ENCODE peak calls at places on chromosomes 7 and 10, in five cellular contexts. N is HepG2, G is NT2/D1, H is GM12878, Q is H1. U is an unnamed sample.

GRCh38 chr10:67262675-67263074 is 336.8 kb downstream of the LRRTM3 start:
- DNase-seq in H (no peak), Q (no peak), G (no peak), N (no peak), U (no peak)

GRCh38 chr7:101319401-101319800 is 2.2 kb downstream of the IFT22 start:
- DNase-seq in N (no peak), H (no peak), Q (no peak), G (no peak), U (no peak)

GRCh38 chr7:151381333-151382078 is 28.3 kb downstream of the WDR86 start:
- DNase-seq in Q (no peak), H (no peak), G (no peak), N (no peak), U (no peak)

GRCh38 chr7:128869944-128870285 is 7.3 kb downstream of the ATP6V1F start:
- DNase-seq in G (no peak), Q (no peak), H (no peak), N (no peak), U (no peak)

GRCh38 chr7:130669051-130669700 is 628 bp upstream of the COPG2 start:
- DNase-seq in G (no peak), N (no peak), Q (no peak), H (no peak), U (no peak)

GRCh38 chr7:92624298-92624996 is 34.3 kb upstream of the FAM133B start:
- DNase-seq in Q (no peak), H (no peak), G (no peak), N (no peak), U (no peak)

GRCh38 chr7:129299889-129300288 is 75.1 kb downstream of the AHCYL2 start:
- DNase-seq in Q (no peak), G (no peak), N (no peak), H (no peak), U (no peak)

GRCh38 chr7:1021931-1022330 is 22.4 kb upstream of the GPR146 start:
- DNase-seq in G (no peak), N (no peak), Q (no peak), H (no peak), U (no peak)

GRCh38 chr10:44339218-44339617 is 45.7 kb downstream of the CXCL12 start:
- DNase-seq in N (no peak), Q (no peak), G (no peak), H (no peak), U (peak; percentile 25)

GRCh38 chr7:2862831-2863361 is 18.8 kb upstream of the GNA12 start:
- DNase-seq in Q (no peak), N (no peak), H (no peak), G (no peak), U (no peak)

GRCh38 chr10:105398202-105398601 is 757.1 kb downstream of the SORCS3 start:
- DNase-seq in Q (no peak), H (no peak), N (no peak), G (no peak), U (no peak)

GRCh38 chr7:127657500-127657899 is 5.5 kb downstream of the SND1 start:
- DNase-seq in G (no peak), H (no peak), N (no peak), Q (no peak), U (no peak)

GRCh38 chr10:88652621-88653020 is 11.6 kb upstream of the LIPF start:
- DNase-seq in N (no peak), Q (no peak), G (no peak), H (no peak), U (no peak)

GRCh38 chr7:128890306-128891109 is 20.0 kb downstream of the KCP start:
- DNase-seq in Q (no peak), H (no peak), N (no peak), G (no peak), U (no peak)

GRCh38 chr7:117829450-117829849 is 43.8 kb downstream of the CTTNBP2 start:
- DNase-seq in N (no peak), G (no peak), H (no peak), Q (no peak), U (no peak)

GRCh38 chr7:131747625-131748024 is 191.2 kb upstream of the PODXL start:
- DNase-seq in N (no peak), G (peak; percentile 79), Q (no peak), H (no peak), U (no peak)

GRCh38 chr7:2108501-2109250 is 124.1 kb downstream of the MAD1L1 start:
- DNase-seq in N (no peak), Q (no peak), H (no peak), G (no peak), U (no peak)

GRCh38 chr7:132106491-132106890 is 469.8 kb downstream of the PLXNA4 start:
- DNase-seq in G (no peak), H (no peak), Q (no peak), N (no peak), U (no peak)

GRCh38 chr7:105924950-105925349 is 38.1 kb upstream of the CDHR3 start:
- DNase-seq in Q (no peak), G (no peak), N (no peak), H (peak; percentile 44), U (no peak)

GRCh38 chr7:140512317-140513000 is 33.2 kb upstream of the MKRN1 start:
- DNase-seq in H (no peak), N (peak; percentile 46), Q (no peak), G (no peak), U (peak; percentile 61)

GRCh38 chr7:106367018-106367420 is 82.2 kb upstream of the NAMPT start:
- DNase-seq in Q (no peak), N (peak; percentile 20), H (no peak), G (peak; percentile 13), U (peak; percentile 49)

GRCh38 chr10:117136391-117136975 is 1.6 kb downstream of the VAX1 start:
- DNase-seq in Q (no peak), N (no peak), H (no peak), G (no peak), U (no peak)

GRCh38 chr7:98831641-98832221 is 38.1 kb downstream of the TMEM130 start:
- DNase-seq in G (no peak), H (no peak), N (peak; percentile 21), Q (no peak), U (peak; percentile 62)

GRCh38 chr10:122056431-122057094 is 67.6 kb downstream of the TACC2 start:
- DNase-seq in Q (no peak), N (peak; percentile 85), H (no peak), G (no peak), U (no peak)

GRCh38 chr10:35259769-35260397 is 76.4 kb upstream of the CCNY start:
- DNase-seq in G (no peak), Q (no peak), H (no peak), N (peak; percentile 14), U (no peak)

GRCh38 chr10:13984647-13985155 is 346.0 kb downstream of the FRMD4A start:
- DNase-seq in G (no peak), H (no peak), Q (no peak), N (no peak), U (no peak)

GRCh38 chr7:48875300-48875916 is 48.9 kb upstream of the CDC14C start:
- DNase-seq in N (peak; percentile 15), Q (peak; percentile 36), H (no peak), G (peak; percentile 80), U (no peak)

GRCh38 chr10:73501651-73502050 is 5.8 kb upstream of the PPP3CB start:
- DNase-seq in H (no peak), G (no peak), N (no peak), Q (no peak), U (no peak)

GRCh38 chr7:148894596-148894995 is 10.5 kb upstream of the EZH2 start:
- DNase-seq in Q (no peak), N (no peak), H (no peak), G (no peak), U (no peak)

GRCh38 chr7:141351175-141351574 is 200.0 kb upstream of the AGK start:
- DNase-seq in H (no peak), Q (no peak), N (no peak), G (no peak), U (no peak)

GRCh38 chr7:149569025-149569725 is 71.6 kb upstream of the ZNF746 start:
- DNase-seq in H (no peak), G (no peak), N (no peak), Q (no peak), U (no peak)

GRCh38 chr7:73520673-73521635 is 1.1 kb downstream of the BAZ1B start:
- DNase-seq in G (no peak), H (no peak), Q (no peak), N (no peak), U (no peak)

GRCh38 chr10:119429771-119430170 is 112.7 kb downstream of the RGS10 start:
- DNase-seq in H (no peak), Q (no peak), G (no peak), N (no peak), U (no peak)

GRCh38 chr7:47473499-47474210 is 108.3 kb downstream of the TNS3 start:
- DNase-seq in N (no peak), Q (no peak), G (no peak), H (no peak), U (no peak)

GRCh38 chr10:117946525-117947070 is 100.1 kb downstream of the RAB11FIP2 start:
- DNase-seq in N (no peak), G (no peak), Q (no peak), H (no peak), U (no peak)

GRCh38 chr7:1412322-1413261 is 46.7 kb downstream of the MICALL2 start:
- DNase-seq in Q (peak; percentile 70), G (peak; percentile 91), H (no peak), N (peak; percentile 69), U (peak; percentile 99)

DNA sequence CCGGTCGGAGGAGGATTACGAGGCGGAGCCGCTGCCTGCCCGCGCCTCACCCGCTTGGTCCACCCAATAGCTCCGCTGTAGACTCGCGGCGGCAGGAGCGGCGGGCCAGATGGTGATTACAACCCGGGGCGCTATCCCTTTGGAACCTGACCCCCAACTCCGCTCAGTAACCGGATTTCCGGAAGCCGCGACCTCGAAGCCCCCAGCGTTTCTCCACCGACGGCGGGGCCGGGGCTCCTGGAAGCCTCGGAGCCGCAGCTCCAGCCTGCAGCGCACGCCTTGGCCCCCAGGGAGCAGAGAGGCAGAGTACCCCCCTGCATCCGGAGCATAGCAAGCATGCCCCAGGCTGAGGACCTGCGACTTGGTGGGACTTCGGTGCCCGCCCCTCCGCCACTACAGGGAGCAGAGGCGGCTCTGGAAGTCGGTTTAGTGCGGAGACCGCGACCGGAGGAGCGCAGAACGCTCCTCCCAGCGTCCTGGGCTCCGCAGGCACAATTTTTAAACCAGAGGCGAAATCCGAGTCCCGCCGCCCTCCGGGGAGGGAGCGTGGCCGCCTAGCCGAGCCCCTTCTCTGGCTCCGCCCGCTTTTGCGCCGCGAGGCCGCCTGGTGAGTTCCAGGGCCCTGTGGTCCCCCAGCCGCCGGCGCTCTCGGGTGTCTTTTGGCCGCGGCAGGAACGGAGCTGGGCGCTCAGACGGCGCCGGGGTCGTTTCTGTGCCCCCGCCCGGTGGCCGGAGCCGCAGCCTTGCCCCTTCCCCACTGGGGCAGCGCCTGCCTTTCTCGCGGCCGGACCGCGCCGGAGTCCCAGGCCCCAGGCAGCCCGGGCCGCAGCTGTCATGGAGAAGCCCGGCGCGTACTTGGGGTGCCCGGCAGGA is 28.2 kb upstream of the BMS1 start:
- DNase-seq in H (no peak), N (no peak), G (no peak), Q (no peak), U (peak; percentile 39)
- TF ChIP-seq SUZ12 in H (no peak), N (no peak), G (no peak), Q (peak; percentile 72), U (no peak)

GRCh38 chr10:77289027-77289501 is 348.5 kb downstream of the KCNMA1 start:
- DNase-seq in G (no peak), N (no peak), Q (no peak), H (no peak), U (no peak)
- TF ChIP-seq SUZ12 in G (no peak), N (no peak), Q (no peak), H (no peak), U (no peak)

GRCh38 chr10:101062231-101063161 is 707 bp downstream of the KAZALD1 start:
- DNase-seq in N (peak; percentile 68), H (no peak), G (no peak), Q (no peak), U (peak; percentile 72)
- TF ChIP-seq SUZ12 in N (no peak), H (no peak), G (no peak), Q (peak; percentile 86), U (no peak)

GRCh38 chr7:116455009-116455408 is 44.5 kb upstream of the CAV2 start:
- DNase-seq in H (no peak), N (no peak), Q (no peak), G (no peak), U (no peak)
- TF ChIP-seq SUZ12 in H (no peak), N (no peak), Q (no peak), G (no peak), U (no peak)

U was measured in HEK293T.